ENCODE peak calls at places on chromosomes 12 and 14, in five cellular contexts. E, M, Q, X and S are unnamed samples.

GRCh38 chr12:97650242-97650641 is 187.6 kb downstream of the RMST start:
- DNase-seq in Q (no peak), M (no peak), E (peak; percentile 28), X (no peak), S (no peak)

GRCh38 chr14:20866963-20867362 is 24.2 kb upstream of the RNASE3 start:
- DNase-seq in Q (no peak), E (peak; percentile 53), X (no peak), M (no peak), S (no peak)

GRCh38 chr12:57019983-57020719 is 3.8 kb upstream of the TAC3 start:
- DNase-seq in M (no peak), Q (no peak), E (peak; percentile 42), X (no peak), S (no peak)

GRCh38 chr12:55797068-55797467 is 20.5 kb downstream of the SARNP start:
- DNase-seq in E (peak; percentile 47), Q (no peak), X (no peak), M (no peak), S (no peak)

GRCh38 chr14:64763801-64764511 is 59.7 kb downstream of the PLEKHG3 start:
- DNase-seq in M (peak; percentile 42), E (peak; percentile 12), X (no peak), Q (no peak), S (no peak)

GRCh38 chr12:32501835-32502333 is 102.5 kb downstream of the FGD4 start:
- DNase-seq in Q (peak; percentile 75), X (no peak), E (no peak), M (peak; percentile 67), S (peak; percentile 67)

GRCh38 chr12:104280111-104280510 is 23.4 kb upstream of the EID3 start:
- DNase-seq in M (no peak), E (peak; percentile 42), Q (no peak), X (no peak), S (no peak)

GRCh38 chr12:68040450-68041075 is 51.3 kb downstream of the IFNG-AS1 start:
- DNase-seq in Q (peak; percentile 71), E (peak; percentile 81), X (peak; percentile 60), M (peak; percentile 54), S (no peak)

GRCh38 chr14:101814869-101815268 is 53.4 kb downstream of the PPP2R5C start:
- DNase-seq in M (no peak), E (no peak), X (no peak), Q (no peak), S (no peak)

GRCh38 chr14:101820283-101820798 is 58.8 kb downstream of the PPP2R5C start:
- DNase-seq in E (no peak), Q (no peak), X (peak; percentile 61), M (no peak), S (no peak)

GRCh38 chr14:101819251-101819990 is 57.9 kb downstream of the PPP2R5C start:
- DNase-seq in M (no peak), Q (no peak), E (no peak), X (peak; percentile 95), S (no peak)

GRCh38 chr14:101815994-101816393 is 54.5 kb downstream of the PPP2R5C start:
- DNase-seq in E (no peak), Q (no peak), M (no peak), X (peak; percentile 63), S (no peak)

GRCh38 chr14:101817511-101818001 is 56.0 kb downstream of the PPP2R5C start:
- DNase-seq in M (no peak), E (no peak), X (peak; percentile 70), Q (no peak), S (no peak)
- H3K27ac ChIP-seq in M (no peak overlapping the region), E (no peak overlapping the region), X (peak overlapping the region; percentile 96), Q (peak overlapping the region; percentile 20), S (no peak overlapping the region)

GRCh38 chr12:121637231-121637914 is 11.0 kb downstream of the ORAI1 start:
- DNase-seq in M (no peak), X (peak; percentile 61), E (no peak), Q (peak; percentile 40), S (no peak)

GRCh38 chr12:121638298-121639202 is 12.2 kb downstream of the ORAI1 start:
- DNase-seq in E (no peak), X (no peak), M (no peak), Q (no peak), S (no peak)

GRCh38 chr12:121630791-121631190 is 4.5 kb downstream of the ORAI1 start:
- DNase-seq in M (no peak), E (no peak), X (no peak), Q (no peak), S (no peak)

GRCh38 chr12:121632069-121632970 is 6.0 kb downstream of the ORAI1 start:
- DNase-seq in E (no peak), Q (no peak), X (no peak), M (no peak), S (no peak)

DNA sequence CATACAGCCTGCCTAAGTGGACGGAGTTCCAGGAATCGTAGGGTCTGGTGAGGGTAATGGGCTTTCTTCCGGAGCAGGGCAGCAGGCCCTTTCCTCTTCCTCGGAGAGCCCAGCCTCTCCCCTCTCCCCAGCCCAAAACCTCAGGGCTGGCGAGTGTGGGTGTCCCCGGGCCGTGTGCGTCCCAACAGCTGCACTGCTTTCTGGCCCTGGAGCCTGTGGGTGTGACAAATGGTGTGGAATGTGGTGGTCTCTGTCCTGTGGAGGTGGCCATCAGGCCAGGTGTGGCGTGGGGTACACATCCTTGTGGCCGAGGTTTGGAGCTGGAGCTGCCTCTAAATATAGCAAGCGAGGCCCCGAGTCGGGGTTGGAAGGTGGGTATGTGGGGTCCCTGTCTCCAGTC is 8.5 kb downstream of the ORAI1 start:
- DNase-seq in M (no peak), E (no peak), Q (no peak), X (no peak), S (no peak)
- H3K27ac ChIP-seq in M (no peak overlapping the region), E (no peak overlapping the region), Q (no peak overlapping the region), X (no peak overlapping the region), S (no peak overlapping the region)

GRCh38 chr14:34345718-34346465 is 116.1 kb downstream of the SPTSSA start:
- DNase-seq in M (no peak), E (no peak), Q (no peak), X (no peak), S (no peak)

GRCh38 chr14:34350903-34351302 is 111.1 kb downstream of the SPTSSA start:
- DNase-seq in X (no peak), M (no peak), Q (no peak), E (no peak), S (no peak)

GRCh38 chr14:34347683-34348082 is 114.4 kb downstream of the SPTSSA start:
- DNase-seq in E (no peak), M (no peak), Q (no peak), X (no peak), S (no peak)

GRCh38 chr14:34344318-34344717 is 117.7 kb downstream of the SPTSSA start:
- DNase-seq in Q (no peak), M (no peak), X (no peak), E (no peak), S (no peak)

GRCh38 chr14:34348592-34348991 is 113.4 kb downstream of the SPTSSA start:
- DNase-seq in M (no peak), Q (no peak), X (no peak), E (no peak), S (no peak)
- H3K27ac ChIP-seq in M (no peak overlapping the region), Q (no peak overlapping the region), X (no peak overlapping the region), E (no peak overlapping the region), S (no peak overlapping the region)

GRCh38 chr12:1795785-1796514 is 24.4 kb upstream of the LRTM2 start:
- DNase-seq in X (peak; percentile 92), E (peak; percentile 88), Q (peak; percentile 95), M (peak; percentile 92), S (peak; percentile 95)
- H3K27ac ChIP-seq in X (peak overlapping the region; percentile 69), E (no peak overlapping the region), Q (peak overlapping the region; percentile 90), M (no peak overlapping the region), S (peak overlapping the region; percentile 78)